ENCODE peak calls at places on chromosomes 4 and X, in eight cellular contexts. P is NCI-H2171 treated with DMSO at 0.1 percent for 48 hours, D is lung microvascular endothelial cell, R is fibroblast of gingiva, B is NCI-H1694, H is ACHN, M is right lobe of liver, U is fibroblast of mammary gland. G is an unnamed sample.

GRCh38 chr4:3826247-3827172 is 60.3 kb downstream of the ADRA2C start:
- DNase-seq in P (no peak), D (no peak), R (no peak), B (no peak), H (no peak), M (no peak), U (no peak), G (no peak)

GRCh38 chr4:143372093-143372915 is 35.6 kb downstream of the GAB1 start:
- DNase-seq in P (no peak), D (no peak), R (no peak), B (no peak), H (no peak), M (no peak), U (no peak), G (no peak)

GRCh38 chr4:106806158-106806797 is 229.8 kb downstream of the DKK2 start:
- DNase-seq in P (no peak), D (no peak), R (no peak), B (no peak), H (no peak), M (no peak), U (no peak), G (no peak)

GRCh38 chrX:43822015-43822414 is 60.2 kb downstream of the MAOB start:
- DNase-seq in P (no peak), D (no peak), R (no peak), B (no peak), H (no peak), M (no peak), U (peak), G (no peak)

GRCh38 chr4:177159600-177159999 is 150.1 kb upstream of the NEIL3 start:
- DNase-seq in P (no peak), D (no peak), R (no peak), B (no peak), H (no peak), M (no peak), U (no peak), G (no peak)

GRCh38 chrX:13144927-13145659 is 100.7 kb upstream of the FAM9C start:
- DNase-seq in P (no peak), D (peak), R (peak), B (no peak), H (no peak), M (no peak), U (no peak), G (no peak)

GRCh38 chrX:112779139-112779538 is 61.5 kb downstream of the AMOT start:
- DNase-seq in P (no peak), D (no peak), R (no peak), B (no peak), H (no peak), M (no peak), U (no peak), G (no peak)

GRCh38 chr4:140372607-140373327 is 679 bp upstream of the SCOC start:
- DNase-seq in P (peak), D (peak), R (no peak), B (no peak), H (peak), M (no peak), U (peak), G (no peak)

GRCh38 chr4:72951628-72952027 is 117.9 kb downstream of the COX18 start:
- DNase-seq in P (no peak), D (no peak), R (no peak), B (no peak), H (no peak), M (no peak), U (no peak), G (no peak)

GRCh38 chr4:152784490-152785195 is 4.9 kb downstream of the ARFIP1 start:
- DNase-seq in P (peak), D (peak), R (peak), B (peak), H (peak), M (no peak), U (peak), G (no peak)

GRCh38 chrX:135477576-135477975 is 42.9 kb upstream of the INTS6L start:
- DNase-seq in P (peak), D (peak), R (peak), B (peak), H (peak), M (peak), U (peak), G (peak)

GRCh38 chr4:152257601-152258066 is 278.3 kb downstream of the FBXW7 start:
- DNase-seq in P (no peak), D (peak), R (no peak), B (no peak), H (no peak), M (no peak), U (no peak), G (no peak)

GRCh38 chrX:38514014-38514854 is 47.1 kb upstream of the TSPAN7 start:
- DNase-seq in P (peak), D (no peak), R (no peak), B (peak), H (no peak), M (no peak), U (no peak), G (no peak)

GRCh38 chrX:39195156-39195555 is 393.9 kb downstream of the MID1IP1 start:
- DNase-seq in P (peak), D (no peak), R (no peak), B (no peak), H (no peak), M (no peak), U (no peak), G (no peak)

GRCh38 chrX:7926501-7926900 is 712 bp downstream of the PNPLA4 start:
- DNase-seq in P (no peak), D (no peak), R (no peak), B (no peak), H (no peak), M (no peak), U (peak), G (no peak)

GRCh38 chr4:112451831-112452230 is 64.1 kb downstream of the NEUROG2 start:
- DNase-seq in P (no peak), D (no peak), R (no peak), B (no peak), H (no peak), M (no peak), U (no peak), G (no peak)

GRCh38 chrX:150625107-150625506 is 56.7 kb downstream of the MTM1 start:
- DNase-seq in P (no peak), D (no peak), R (no peak), B (no peak), H (no peak), M (no peak), U (no peak), G (no peak)

GRCh38 chr4:7516116-7516772 is 81.5 kb upstream of the PSAPL1 start:
- DNase-seq in P (no peak), D (no peak), R (no peak), B (no peak), H (no peak), M (no peak), U (no peak), G (no peak)

GRCh38 chr4:187235456-187236170 is 512.0 kb upstream of the FAT1 start:
- DNase-seq in P (no peak), D (no peak), R (no peak), B (no peak), H (peak), M (no peak), U (no peak), G (no peak)

GRCh38 chr4:170400346-170400745 is 310.6 kb upstream of the AADAT start:
- DNase-seq in P (no peak), D (no peak), R (no peak), B (no peak), H (peak), M (no peak), U (peak), G (no peak)

G was measured in CD4-positive, alpha-beta T cell.